ENCODE peak calls at places on chromosomes 4 and X, in four cellular contexts. One of them, this sample, is unnamed.

GRCh38 chrX:41779058-41779564 is 55.1 kb downstream of the GPR82 start:
- DNase-seq in glutamatergic neuron: no peak
- DNase-seq in activated CD4-positive, alpha-beta T cell treated with anti-CD3 and anti-CD28 coated beads, Interleukin-2, amount 50 U/mL, for 1 hour: no peak
- DNase-seq in NCI-H1930: no peak
- DNase-seq in this sample: peak

GRCh38 chrX:115650449-115650848 is 89.5 kb downstream of the PLS3 start:
- DNase-seq in glutamatergic neuron: no peak
- DNase-seq in activated CD4-positive, alpha-beta T cell treated with anti-CD3 and anti-CD28 coated beads, Interleukin-2, amount 50 U/mL, for 1 hour: no peak
- DNase-seq in NCI-H1930: no peak
- DNase-seq in this sample: no peak

GRCh38 chr4:144712775-144713174 is 66.8 kb downstream of the HHIP start:
- DNase-seq in glutamatergic neuron: no peak
- DNase-seq in activated CD4-positive, alpha-beta T cell treated with anti-CD3 and anti-CD28 coated beads, Interleukin-2, amount 50 U/mL, for 1 hour: no peak
- DNase-seq in NCI-H1930: no peak
- DNase-seq in this sample: peak

GRCh38 chr4:41757521-41758156 is 9.1 kb upstream of the PHOX2B start:
- DNase-seq in glutamatergic neuron: no peak
- DNase-seq in activated CD4-positive, alpha-beta T cell treated with anti-CD3 and anti-CD28 coated beads, Interleukin-2, amount 50 U/mL, for 1 hour: no peak
- DNase-seq in NCI-H1930: no peak
- DNase-seq in this sample: peak

GRCh38 chr4:165481458-165481857 is 102.7 kb downstream of the CPE start:
- DNase-seq in glutamatergic neuron: no peak
- DNase-seq in activated CD4-positive, alpha-beta T cell treated with anti-CD3 and anti-CD28 coated beads, Interleukin-2, amount 50 U/mL, for 1 hour: no peak
- DNase-seq in NCI-H1930: no peak
- DNase-seq in this sample: no peak

GRCh38 chr4:71571346-71571745 is 212.5 kb downstream of the GC start:
- DNase-seq in glutamatergic neuron: no peak
- DNase-seq in activated CD4-positive, alpha-beta T cell treated with anti-CD3 and anti-CD28 coated beads, Interleukin-2, amount 50 U/mL, for 1 hour: no peak
- DNase-seq in NCI-H1930: no peak
- DNase-seq in this sample: no peak

GRCh38 chr4:2333356-2333841 is 71.5 kb upstream of the MXD4 start:
- DNase-seq in glutamatergic neuron: no peak
- DNase-seq in activated CD4-positive, alpha-beta T cell treated with anti-CD3 and anti-CD28 coated beads, Interleukin-2, amount 50 U/mL, for 1 hour: no peak
- DNase-seq in NCI-H1930: no peak
- DNase-seq in this sample: no peak

GRCh38 chr4:137180349-137180748 is 351.9 kb downstream of the PCDH18 start:
- DNase-seq in glutamatergic neuron: no peak
- DNase-seq in activated CD4-positive, alpha-beta T cell treated with anti-CD3 and anti-CD28 coated beads, Interleukin-2, amount 50 U/mL, for 1 hour: no peak
- DNase-seq in NCI-H1930: no peak
- DNase-seq in this sample: peak

GRCh38 chrX:54029543-54030143 is 14.6 kb downstream of the PHF8 start:
- DNase-seq in glutamatergic neuron: no peak
- DNase-seq in activated CD4-positive, alpha-beta T cell treated with anti-CD3 and anti-CD28 coated beads, Interleukin-2, amount 50 U/mL, for 1 hour: no peak
- DNase-seq in NCI-H1930: no peak
- DNase-seq in this sample: no peak

GRCh38 chrX:2521927-2522386 is 21.2 kb upstream of the DHRSX start:
- DNase-seq in glutamatergic neuron: no peak
- DNase-seq in activated CD4-positive, alpha-beta T cell treated with anti-CD3 and anti-CD28 coated beads, Interleukin-2, amount 50 U/mL, for 1 hour: no peak
- DNase-seq in NCI-H1930: no peak
- DNase-seq in this sample: no peak

GRCh38 chr4:26464420-26465095 is 25.7 kb downstream of the CCKAR start:
- DNase-seq in glutamatergic neuron: no peak
- DNase-seq in activated CD4-positive, alpha-beta T cell treated with anti-CD3 and anti-CD28 coated beads, Interleukin-2, amount 50 U/mL, for 1 hour: no peak
- DNase-seq in NCI-H1930: no peak
- DNase-seq in this sample: no peak

GRCh38 chr4:136864580-136865185 is 667.6 kb downstream of the PCDH18 start:
- DNase-seq in glutamatergic neuron: no peak
- DNase-seq in activated CD4-positive, alpha-beta T cell treated with anti-CD3 and anti-CD28 coated beads, Interleukin-2, amount 50 U/mL, for 1 hour: no peak
- DNase-seq in NCI-H1930: peak
- DNase-seq in this sample: peak

GRCh38 chrX:48498374-48498809 is 10.4 kb upstream of the PORCN start:
- DNase-seq in glutamatergic neuron: no peak
- DNase-seq in activated CD4-positive, alpha-beta T cell treated with anti-CD3 and anti-CD28 coated beads, Interleukin-2, amount 50 U/mL, for 1 hour: no peak
- DNase-seq in NCI-H1930: no peak
- DNase-seq in this sample: peak

GRCh38 chr4:2243682-2244380 is 1.9 kb upstream of the HAUS3 start:
- DNase-seq in glutamatergic neuron: peak
- DNase-seq in activated CD4-positive, alpha-beta T cell treated with anti-CD3 and anti-CD28 coated beads, Interleukin-2, amount 50 U/mL, for 1 hour: no peak
- DNase-seq in NCI-H1930: no peak
- DNase-seq in this sample: peak

GRCh38 chrX:40176979-40177430 is 79.2 kb upstream of the BCOR start:
- DNase-seq in glutamatergic neuron: peak
- DNase-seq in activated CD4-positive, alpha-beta T cell treated with anti-CD3 and anti-CD28 coated beads, Interleukin-2, amount 50 U/mL, for 1 hour: no peak
- DNase-seq in NCI-H1930: peak
- DNase-seq in this sample: peak

GRCh38 chr4:154024097-154024496 is 235.2 kb upstream of the SFRP2 start:
- DNase-seq in glutamatergic neuron: no peak
- DNase-seq in activated CD4-positive, alpha-beta T cell treated with anti-CD3 and anti-CD28 coated beads, Interleukin-2, amount 50 U/mL, for 1 hour: no peak
- DNase-seq in NCI-H1930: no peak
- DNase-seq in this sample: no peak

GRCh38 chrX:68292471-68292870 is 140.8 kb downstream of the OPHN1 start:
- DNase-seq in glutamatergic neuron: no peak
- DNase-seq in activated CD4-positive, alpha-beta T cell treated with anti-CD3 and anti-CD28 coated beads, Interleukin-2, amount 50 U/mL, for 1 hour: no peak
- DNase-seq in NCI-H1930: no peak
- DNase-seq in this sample: peak

GRCh38 chr4:83780334-83780733 is 244.4 kb downstream of the GPAT3 start:
- DNase-seq in glutamatergic neuron: no peak
- DNase-seq in activated CD4-positive, alpha-beta T cell treated with anti-CD3 and anti-CD28 coated beads, Interleukin-2, amount 50 U/mL, for 1 hour: no peak
- DNase-seq in NCI-H1930: no peak
- DNase-seq in this sample: no peak

GRCh38 chrX:19888419-19888879 is 1.0 kb upstream of the SH3KBP1 start:
- DNase-seq in glutamatergic neuron: no peak
- DNase-seq in activated CD4-positive, alpha-beta T cell treated with anti-CD3 and anti-CD28 coated beads, Interleukin-2, amount 50 U/mL, for 1 hour: peak
- DNase-seq in NCI-H1930: peak
- DNase-seq in this sample: peak

GRCh38 chrX:12463052-12463451 is 324.8 kb downstream of the FRMPD4 start:
- DNase-seq in glutamatergic neuron: no peak
- DNase-seq in activated CD4-positive, alpha-beta T cell treated with anti-CD3 and anti-CD28 coated beads, Interleukin-2, amount 50 U/mL, for 1 hour: no peak
- DNase-seq in NCI-H1930: no peak
- DNase-seq in this sample: no peak

GRCh38 chr4:178970433-178971140 is 1528.3 kb upstream of the AGA start:
- DNase-seq in glutamatergic neuron: no peak
- DNase-seq in activated CD4-positive, alpha-beta T cell treated with anti-CD3 and anti-CD28 coated beads, Interleukin-2, amount 50 U/mL, for 1 hour: no peak
- DNase-seq in NCI-H1930: no peak
- DNase-seq in this sample: peak

GRCh38 chrX:104618106-104618895 is 52.3 kb downstream of the IL1RAPL2 start:
- DNase-seq in glutamatergic neuron: no peak
- DNase-seq in activated CD4-positive, alpha-beta T cell treated with anti-CD3 and anti-CD28 coated beads, Interleukin-2, amount 50 U/mL, for 1 hour: no peak
- DNase-seq in NCI-H1930: no peak
- DNase-seq in this sample: no peak

GRCh38 chrX:148271263-148271662 is 229.2 kb upstream of the AFF2 start:
- DNase-seq in glutamatergic neuron: no peak
- DNase-seq in activated CD4-positive, alpha-beta T cell treated with anti-CD3 and anti-CD28 coated beads, Interleukin-2, amount 50 U/mL, for 1 hour: no peak
- DNase-seq in NCI-H1930: no peak
- DNase-seq in this sample: no peak

GRCh38 chrX:39753296-39753996 is 344.3 kb downstream of the BCOR start:
- DNase-seq in glutamatergic neuron: no peak
- DNase-seq in activated CD4-positive, alpha-beta T cell treated with anti-CD3 and anti-CD28 coated beads, Interleukin-2, amount 50 U/mL, for 1 hour: no peak
- DNase-seq in NCI-H1930: no peak
- DNase-seq in this sample: peak

GRCh38 chrX:79361192-79361870 is 5.8 kb downstream of the ITM2A start:
- DNase-seq in glutamatergic neuron: no peak
- DNase-seq in activated CD4-positive, alpha-beta T cell treated with anti-CD3 and anti-CD28 coated beads, Interleukin-2, amount 50 U/mL, for 1 hour: peak
- DNase-seq in NCI-H1930: no peak
- DNase-seq in this sample: no peak

GRCh38 chr4:170051402-170051801 is 25.2 kb upstream of the MFAP3L start:
- DNase-seq in glutamatergic neuron: no peak
- DNase-seq in activated CD4-positive, alpha-beta T cell treated with anti-CD3 and anti-CD28 coated beads, Interleukin-2, amount 50 U/mL, for 1 hour: no peak
- DNase-seq in NCI-H1930: no peak
- DNase-seq in this sample: no peak

GRCh38 chr4:114156371-114156770 is 176.9 kb upstream of the ARSJ start:
- DNase-seq in glutamatergic neuron: no peak
- DNase-seq in activated CD4-positive, alpha-beta T cell treated with anti-CD3 and anti-CD28 coated beads, Interleukin-2, amount 50 U/mL, for 1 hour: no peak
- DNase-seq in NCI-H1930: no peak
- DNase-seq in this sample: no peak

GRCh38 chr4:158856852-158857251 is 88.0 kb downstream of the FNIP2 start:
- DNase-seq in glutamatergic neuron: no peak
- DNase-seq in activated CD4-positive, alpha-beta T cell treated with anti-CD3 and anti-CD28 coated beads, Interleukin-2, amount 50 U/mL, for 1 hour: no peak
- DNase-seq in NCI-H1930: no peak
- DNase-seq in this sample: peak

GRCh38 chrX:111348363-111348927 is 63.5 kb downstream of the DCX start:
- DNase-seq in glutamatergic neuron: peak
- DNase-seq in activated CD4-positive, alpha-beta T cell treated with anti-CD3 and anti-CD28 coated beads, Interleukin-2, amount 50 U/mL, for 1 hour: no peak
- DNase-seq in NCI-H1930: no peak
- DNase-seq in this sample: no peak

GRCh38 chr4:152684587-152684986 is 4.8 kb upstream of the TMEM154 start:
- DNase-seq in glutamatergic neuron: no peak
- DNase-seq in activated CD4-positive, alpha-beta T cell treated with anti-CD3 and anti-CD28 coated beads, Interleukin-2, amount 50 U/mL, for 1 hour: no peak
- DNase-seq in NCI-H1930: no peak
- DNase-seq in this sample: no peak

GRCh38 chr4:47287735-47288134 is 175.8 kb downstream of the COMMD8 start:
- DNase-seq in glutamatergic neuron: no peak
- DNase-seq in activated CD4-positive, alpha-beta T cell treated with anti-CD3 and anti-CD28 coated beads, Interleukin-2, amount 50 U/mL, for 1 hour: no peak
- DNase-seq in NCI-H1930: no peak
- DNase-seq in this sample: peak